ENCODE peak calls at places on chromosomes 2 and 18, in four cellular contexts. One of them, this sample, is unnamed.

GRCh38 chr2:136242687-136243277 is 124.8 kb upstream of the CXCR4 start:
- DNase-seq in K562: no peak
- DNase-seq in HepG2: no peak
- DNase-seq in GM12878: no peak
- DNase-seq in this sample: no peak

GRCh38 chr2:95760839-95761525 is 169.2 kb downstream of the TRIM43 start:
- DNase-seq in K562: peak; percentile 18
- DNase-seq in HepG2: no peak
- DNase-seq in GM12878: no peak
- DNase-seq in this sample: no peak

GRCh38 chr2:29033656-29034055 is 40.7 kb downstream of the PCARE start:
- DNase-seq in K562: no peak
- DNase-seq in HepG2: no peak
- DNase-seq in GM12878: no peak
- DNase-seq in this sample: no peak

GRCh38 chr18:5967666-5968065 is 72.3 kb upstream of the TMEM200C start:
- DNase-seq in K562: no peak
- DNase-seq in HepG2: no peak
- DNase-seq in GM12878: no peak
- DNase-seq in this sample: no peak

GRCh38 chr2:9623151-9623550 is 7.6 kb downstream of the YWHAQ start:
- DNase-seq in K562: no peak
- DNase-seq in HepG2: no peak
- DNase-seq in GM12878: no peak
- DNase-seq in this sample: no peak

GRCh38 chr18:63994783-63995399 is 25.0 kb downstream of the SERPINB8 start:
- DNase-seq in K562: peak; percentile 30
- DNase-seq in HepG2: peak; percentile 16
- DNase-seq in GM12878: no peak
- DNase-seq in this sample: peak; percentile 48

GRCh38 chr2:229080172-229080571 is 190.9 kb downstream of the PID1 start:
- DNase-seq in K562: no peak
- DNase-seq in HepG2: no peak
- DNase-seq in GM12878: no peak
- DNase-seq in this sample: no peak

GRCh38 chr2:238100821-238101771 is 956 bp downstream of the ESPNL start:
- DNase-seq in K562: no peak
- DNase-seq in HepG2: no peak
- DNase-seq in GM12878: no peak
- DNase-seq in this sample: no peak

DNA sequence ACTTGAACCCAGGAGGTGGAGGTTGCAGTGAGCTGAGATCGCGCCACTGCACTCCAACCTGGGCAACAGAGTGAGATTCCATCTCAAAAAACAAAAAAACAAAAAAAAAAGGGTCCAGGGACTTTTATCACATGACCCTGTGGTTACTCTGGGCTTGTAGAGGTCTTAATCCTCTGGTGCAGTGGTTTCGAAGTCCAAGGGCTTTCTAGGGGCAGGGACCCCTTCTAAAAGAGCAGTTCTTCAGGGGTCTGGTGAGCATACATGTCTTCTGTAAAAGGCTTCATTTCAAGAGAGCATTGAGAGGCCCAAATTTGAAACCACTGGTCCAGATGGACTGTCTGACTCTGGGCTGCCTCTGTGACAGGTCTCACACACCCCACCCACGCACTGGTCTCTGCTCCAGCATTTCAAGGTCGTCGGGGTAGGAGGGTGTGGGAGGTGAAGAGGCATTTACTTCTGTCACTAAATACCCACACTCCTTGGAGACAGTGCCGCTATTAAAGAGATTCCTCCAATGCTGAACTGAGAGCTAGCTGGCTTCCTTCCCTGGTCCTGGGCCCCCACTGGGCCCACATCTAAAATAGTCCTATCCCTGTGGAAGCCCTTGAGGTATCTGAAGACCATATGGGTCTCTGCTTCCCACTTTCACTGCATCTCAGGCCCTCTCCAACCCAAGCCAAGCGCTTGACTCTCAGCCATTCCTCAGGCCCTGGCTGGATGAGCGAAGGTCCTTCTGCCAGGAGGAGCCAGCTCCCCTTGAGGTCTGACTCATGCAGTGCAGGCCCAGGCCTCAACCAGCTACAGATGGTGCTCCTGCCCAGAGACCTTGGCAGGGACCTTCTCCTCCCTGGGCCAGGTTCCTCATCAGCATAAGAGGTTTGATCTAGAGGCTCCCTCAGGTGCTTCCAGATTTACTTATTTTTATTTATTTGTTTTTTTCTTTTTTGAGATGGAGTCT is 44.8 kb downstream of the PAX8 start:
- DNase-seq in K562: peak; percentile 67
- DNase-seq in HepG2: peak; percentile 32
- DNase-seq in GM12878: no peak
- DNase-seq in this sample: peak; percentile 39
- TF ChIP-seq FOXK2 in K562: no peak
- TF ChIP-seq FOXK2 in HepG2: no peak
- TF ChIP-seq FOXK2 in GM12878: no peak
- TF ChIP-seq FOXK2 in this sample: no peak

GRCh38 chr2:68436270-68436669 is 30.8 kb downstream of the FBXO48 start:
- DNase-seq in K562: no peak
- DNase-seq in HepG2: no peak
- DNase-seq in GM12878: no peak
- DNase-seq in this sample: no peak
- TF ChIP-seq FOXK2 in K562: no peak
- TF ChIP-seq FOXK2 in HepG2: no peak
- TF ChIP-seq FOXK2 in GM12878: no peak
- TF ChIP-seq FOXK2 in this sample: no peak

DNA sequence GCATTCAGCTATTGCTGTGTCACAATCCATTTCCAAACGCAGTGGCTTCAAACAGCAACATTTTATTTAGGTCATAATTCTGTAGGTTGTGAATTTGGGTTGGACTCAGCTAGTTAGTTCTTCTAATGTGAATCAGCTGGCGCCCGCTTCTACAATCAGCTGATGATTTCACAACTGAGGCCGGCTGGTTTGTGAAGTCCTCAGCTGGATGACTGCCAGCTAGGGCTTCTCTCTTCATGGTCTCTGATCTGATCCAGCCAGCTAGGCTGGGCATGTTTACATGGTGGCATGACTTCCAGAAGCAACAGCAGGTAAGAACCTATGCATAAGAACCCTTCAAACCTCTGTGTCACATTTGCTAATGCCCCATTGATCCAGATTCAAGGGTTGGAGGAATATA is 172.0 kb downstream of the SLC4A10 start:
- DNase-seq in K562: no peak
- DNase-seq in HepG2: peak; percentile 45
- DNase-seq in GM12878: no peak
- DNase-seq in this sample: no peak
- TF ChIP-seq FOXK2 in K562: no peak
- TF ChIP-seq FOXK2 in HepG2: no peak
- TF ChIP-seq FOXK2 in GM12878: no peak
- TF ChIP-seq FOXK2 in this sample: no peak

GRCh38 chr2:239625913-239626734 is 225.3 kb upstream of the HDAC4 start:
- DNase-seq in K562: no peak
- DNase-seq in HepG2: no peak
- DNase-seq in GM12878: no peak
- DNase-seq in this sample: no peak
- TF ChIP-seq FOXK2 in K562: no peak
- TF ChIP-seq FOXK2 in HepG2: no peak
- TF ChIP-seq FOXK2 in GM12878: no peak
- TF ChIP-seq FOXK2 in this sample: no peak

GRCh38 chr18:35132284-35132910 is 91.2 kb downstream of the MAPRE2 start:
- DNase-seq in K562: no peak
- DNase-seq in HepG2: no peak
- DNase-seq in GM12878: no peak
- DNase-seq in this sample: no peak

GRCh38 chr18:35128675-35129074 is 87.5 kb downstream of the MAPRE2 start:
- DNase-seq in K562: no peak
- DNase-seq in HepG2: no peak
- DNase-seq in GM12878: no peak
- DNase-seq in this sample: no peak

GRCh38 chr18:35130236-35130635 is 89.0 kb downstream of the MAPRE2 start:
- DNase-seq in K562: no peak
- DNase-seq in HepG2: no peak
- DNase-seq in GM12878: no peak
- DNase-seq in this sample: no peak

GRCh38 chr18:35134190-35134730 is 93.0 kb downstream of the MAPRE2 start:
- DNase-seq in K562: no peak
- DNase-seq in HepG2: no peak
- DNase-seq in GM12878: no peak
- DNase-seq in this sample: no peak

GRCh38 chr18:35131387-35132283 is 90.4 kb downstream of the MAPRE2 start:
- DNase-seq in K562: no peak
- DNase-seq in HepG2: no peak
- DNase-seq in GM12878: no peak
- DNase-seq in this sample: no peak
- TF ChIP-seq FOXK2 in K562: no peak
- TF ChIP-seq FOXK2 in HepG2: no peak
- TF ChIP-seq FOXK2 in GM12878: no peak
- TF ChIP-seq FOXK2 in this sample: no peak

DNA sequence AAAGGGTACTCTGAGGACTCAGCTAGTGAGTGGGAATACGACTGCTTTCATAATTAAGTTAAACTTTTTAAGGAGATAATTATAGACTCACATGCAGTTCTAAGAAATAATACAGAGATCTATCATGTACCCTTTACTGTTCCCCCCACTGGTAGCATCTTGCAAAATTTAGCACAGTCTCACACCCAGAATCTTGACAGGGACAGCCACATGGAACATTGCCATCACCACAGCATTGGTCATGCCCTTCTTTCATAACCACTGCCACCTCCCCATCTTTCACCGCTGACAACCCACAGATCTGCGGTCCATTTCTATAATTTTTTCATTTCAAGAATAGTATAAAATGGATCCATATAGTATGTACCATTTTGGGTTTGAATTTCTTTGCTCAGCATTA is 37.8 kb downstream of the ARHGEF4 start:
- DNase-seq in K562: no peak
- DNase-seq in HepG2: no peak
- DNase-seq in GM12878: no peak
- DNase-seq in this sample: no peak
- TF ChIP-seq FOXK2 in K562: no peak
- TF ChIP-seq FOXK2 in HepG2: no peak
- TF ChIP-seq FOXK2 in GM12878: no peak
- TF ChIP-seq FOXK2 in this sample: no peak

GRCh38 chr18:34647251-34647650 is 62.8 kb upstream of the DTNA start:
- DNase-seq in K562: no peak
- DNase-seq in HepG2: no peak
- DNase-seq in GM12878: no peak
- DNase-seq in this sample: peak; percentile 75

GRCh38 chr18:34640273-34640672 is 69.8 kb upstream of the DTNA start:
- DNase-seq in K562: no peak
- DNase-seq in HepG2: no peak
- DNase-seq in GM12878: no peak
- DNase-seq in this sample: no peak

GRCh38 chr18:34648269-34648668 is 61.8 kb upstream of the DTNA start:
- DNase-seq in K562: no peak
- DNase-seq in HepG2: no peak
- DNase-seq in GM12878: no peak
- DNase-seq in this sample: no peak

GRCh38 chr18:34639662-34640061 is 70.4 kb upstream of the DTNA start:
- DNase-seq in K562: no peak
- DNase-seq in HepG2: no peak
- DNase-seq in GM12878: no peak
- DNase-seq in this sample: no peak

DNA sequence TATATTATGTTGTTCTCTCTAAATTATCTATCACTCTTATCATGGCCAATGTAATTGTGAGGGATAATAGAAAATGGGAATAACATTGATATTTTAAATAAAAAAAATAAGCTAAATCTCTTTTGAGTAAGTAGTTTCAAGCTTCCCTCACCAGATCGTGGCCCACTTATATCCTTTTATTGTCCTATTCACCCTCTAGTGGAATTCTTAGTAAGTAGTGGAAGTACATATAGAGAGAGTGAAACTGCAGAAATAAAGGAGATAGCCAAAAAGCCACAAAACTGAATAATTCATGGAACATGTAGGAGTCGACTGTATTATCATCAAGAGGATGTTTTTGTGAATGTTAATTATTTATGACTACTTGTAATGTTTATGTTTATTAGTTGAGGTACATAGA is 66.1 kb upstream of the DTNA start:
- DNase-seq in K562: no peak
- DNase-seq in HepG2: no peak
- DNase-seq in GM12878: no peak
- DNase-seq in this sample: no peak
- TF ChIP-seq FOXK2 in K562: no peak
- TF ChIP-seq FOXK2 in HepG2: no peak
- TF ChIP-seq FOXK2 in GM12878: no peak
- TF ChIP-seq FOXK2 in this sample: no peak

DNA sequence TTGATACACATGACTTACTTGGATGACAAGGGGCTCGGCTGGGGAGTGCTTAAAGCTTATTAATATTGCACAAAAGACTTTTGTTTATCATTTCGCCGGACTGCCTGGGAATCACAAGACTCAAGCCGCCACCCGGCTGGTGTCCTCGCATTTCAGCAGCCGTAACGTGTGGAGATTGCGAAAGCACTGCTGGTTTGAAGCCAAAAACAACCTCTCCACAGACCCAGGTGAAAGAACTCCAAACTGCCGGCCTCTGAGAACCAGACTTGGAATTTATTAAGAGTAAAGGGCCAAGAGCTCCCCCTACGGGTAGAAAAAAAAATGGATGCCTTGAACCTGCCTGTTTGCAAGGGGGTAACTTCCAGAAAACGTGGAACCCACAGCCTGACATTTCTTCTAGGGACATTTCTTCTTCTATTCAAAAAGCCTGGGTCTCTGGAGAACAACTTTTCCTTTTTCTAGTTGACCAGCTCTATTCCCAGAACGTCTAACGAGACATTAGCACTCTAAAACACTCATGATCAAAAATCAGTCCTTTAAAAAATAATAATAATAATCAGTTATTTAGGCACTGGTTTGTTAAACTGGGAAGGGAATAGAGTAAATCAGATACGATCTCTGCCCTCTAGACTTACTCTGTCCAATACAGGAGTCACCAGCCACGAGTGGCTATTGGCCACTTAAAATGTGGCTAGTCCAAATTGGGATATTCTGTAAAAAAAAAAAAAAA is 216.3 kb downstream of the C1D start:
- DNase-seq in K562: peak; percentile 70
- DNase-seq in HepG2: peak; percentile 94
- DNase-seq in GM12878: no peak
- DNase-seq in this sample: peak; percentile 84
- TF ChIP-seq FOXK2 in K562: no peak
- TF ChIP-seq FOXK2 in HepG2: no peak
- TF ChIP-seq FOXK2 in GM12878: no peak
- TF ChIP-seq FOXK2 in this sample: no peak

GRCh38 chr2:239264838-239265651 is 135.8 kb downstream of the HDAC4 start:
- DNase-seq in K562: peak; percentile 50
- DNase-seq in HepG2: no peak
- DNase-seq in GM12878: no peak
- DNase-seq in this sample: no peak
- TF ChIP-seq FOXK2 in K562: no peak
- TF ChIP-seq FOXK2 in HepG2: no peak
- TF ChIP-seq FOXK2 in GM12878: no peak
- TF ChIP-seq FOXK2 in this sample: no peak

This sample was measured in HEK293T.